ENCODE peak calls at places on chromosomes 16 and 17, in seven cellular contexts. Y, Q, H, D, Z, W and O are unnamed samples.

GRCh38 chr17:32697728-32698625 is 178.9 kb downstream of the MYO1D start:
- DNase-seq in Y (no peak), Q (no peak), H (no peak), D (no peak), Z (no peak), W (no peak), O (no peak)

GRCh38 chr16:27774779-27775178 is 224.8 kb downstream of the KATNIP start:
- DNase-seq in Y (no peak), Q (no peak), H (no peak), D (no peak), Z (no peak), W (no peak), O (no peak)

GRCh38 chr17:39666601-39667261 is 1.5 kb upstream of the PNMT start:
- DNase-seq in Y (peak), Q (peak), H (peak), D (no peak), Z (no peak), W (no peak), O (no peak)

GRCh38 chr16:27232061-27232841 is 28.9 kb downstream of the KDM8 start:
- DNase-seq in Y (peak), Q (no peak), H (peak), D (no peak), Z (no peak), W (no peak), O (no peak)

GRCh38 chr17:57158296-57158695 is 73.2 kb downstream of the AKAP1 start:
- DNase-seq in Y (no peak), Q (no peak), H (no peak), D (peak), Z (no peak), W (no peak), O (no peak)

GRCh38 chr17:41061969-41062368 is 2.1 kb upstream of the KRTAP2-3 start:
- DNase-seq in Y (no peak), Q (no peak), H (no peak), D (no peak), Z (peak), W (peak), O (peak)

GRCh38 chr17:73972901-73973300 is 230.6 kb upstream of the RPL38 start:
- DNase-seq in Y (no peak), Q (no peak), H (no peak), D (no peak), Z (no peak), W (no peak), O (no peak)

GRCh38 chr16:13186813-13187212 is 285.4 kb downstream of the SHISA9 start:
- DNase-seq in Y (no peak), Q (no peak), H (no peak), D (no peak), Z (no peak), W (no peak), O (no peak)

GRCh38 chr17:34827008-34827407 is 134.3 kb downstream of the CCT6B start:
- DNase-seq in Y (no peak), Q (no peak), H (no peak), D (peak), Z (no peak), W (no peak), O (no peak)

GRCh38 chr17:68533887-68534700 is 21.9 kb downstream of the PRKAR1A start:
- DNase-seq in Y (no peak), Q (no peak), H (no peak), D (no peak), Z (peak), W (peak), O (no peak)

GRCh38 chr16:3444032-3444388 is 530 bp downstream of the NAA60 start:
- DNase-seq in Y (no peak), Q (no peak), H (no peak), D (no peak), Z (peak), W (no peak), O (no peak)

GRCh38 chr17:10447035-10447931 is 22.1 kb downstream of the MYH4 start:
- DNase-seq in Y (no peak), Q (no peak), H (no peak), D (no peak), Z (no peak), W (no peak), O (no peak)

GRCh38 chr16:84673203-84673535 is 24.9 kb downstream of the KLHL36 start:
- DNase-seq in Y (no peak), Q (no peak), H (no peak), D (no peak), Z (no peak), W (no peak), O (no peak)

GRCh38 chr16:82703156-82703555 is 76.4 kb downstream of the CDH13 start:
- DNase-seq in Y (no peak), Q (no peak), H (no peak), D (no peak), Z (no peak), W (no peak), O (no peak)

GRCh38 chr17:44097110-44097810 is 26.2 kb downstream of the HDAC5 start:
- DNase-seq in Y (no peak), Q (peak), H (peak), D (no peak), Z (peak), W (peak), O (no peak)

GRCh38 chr17:27609606-27610303 is 21.2 kb upstream of the LGALS9 start:
- DNase-seq in Y (no peak), Q (no peak), H (peak), D (peak), Z (peak), W (no peak), O (peak)

GRCh38 chr17:40111221-40112128 is 10.3 kb upstream of the MSL1 start:
- DNase-seq in Y (peak), Q (peak), H (peak), D (peak), Z (peak), W (no peak), O (no peak)

GRCh38 chr16:49505556-49505955 is 132.0 kb downstream of the C16orf78 start:
- DNase-seq in Y (no peak), Q (no peak), H (peak), D (no peak), Z (no peak), W (no peak), O (no peak)

GRCh38 chr16:49441366-49441780 is 67.8 kb downstream of the C16orf78 start:
- DNase-seq in Y (no peak), Q (peak), H (peak), D (no peak), Z (no peak), W (no peak), O (no peak)

GRCh38 chr17:27471321-27472269 is 15.3 kb downstream of the KSR1 start:
- DNase-seq in Y (no peak), Q (no peak), H (no peak), D (no peak), Z (no peak), W (no peak), O (peak)

GRCh38 chr16:81921415-81921814 is 89.9 kb downstream of the SDR42E1 start:
- DNase-seq in Y (no peak), Q (no peak), H (no peak), D (no peak), Z (no peak), W (no peak), O (no peak)

GRCh38 chr16:87330646-87331045 is 13.5 kb upstream of the C16orf95 start:
- DNase-seq in Y (no peak), Q (no peak), H (no peak), D (no peak), Z (no peak), W (no peak), O (no peak)

GRCh38 chr17:2063306-2064146 is 8.6 kb downstream of the HIC1 start:
- DNase-seq in Y (no peak), Q (no peak), H (no peak), D (no peak), Z (no peak), W (no peak), O (no peak)

GRCh38 chr17:67602974-67603373 is 114.8 kb upstream of the NOL11 start:
- DNase-seq in Y (no peak), Q (no peak), H (no peak), D (no peak), Z (peak), W (no peak), O (no peak)

GRCh38 chr16:80084614-80085013 is 456.2 kb upstream of the DYNLRB2 start:
- DNase-seq in Y (peak), Q (peak), H (peak), D (peak), Z (peak), W (no peak), O (peak)

GRCh38 chr17:65388911-65389310 is 172.5 kb downstream of the AXIN2 start:
- DNase-seq in Y (no peak), Q (no peak), H (no peak), D (no peak), Z (no peak), W (peak), O (no peak)

GRCh38 chr16:23557779-23558330 is 328 bp downstream of the UBFD1 start:
- DNase-seq in Y (peak), Q (no peak), H (no peak), D (peak), Z (peak), W (no peak), O (no peak)

GRCh38 chr16:70778901-70779309 is 22.1 kb downstream of the VAC14 start:
- DNase-seq in Y (peak), Q (peak), H (no peak), D (peak), Z (peak), W (peak), O (no peak)

DNA sequence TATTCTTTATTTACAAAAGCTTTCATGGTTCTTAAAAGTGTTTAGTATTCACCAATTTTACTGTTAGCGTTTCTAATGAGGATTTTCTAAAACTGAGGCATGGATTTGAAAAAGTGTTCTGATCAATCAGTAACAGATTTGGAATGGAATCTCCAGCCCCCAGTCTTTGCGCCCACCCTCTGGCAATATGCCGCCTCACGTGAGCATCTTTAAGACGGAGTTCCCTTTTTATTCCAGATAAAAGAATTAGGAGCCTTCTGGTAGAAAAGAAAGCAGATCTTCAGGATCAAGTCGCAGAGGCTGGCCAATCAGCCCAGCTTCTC is 1.1 kb downstream of the TBC1D16 start:
- DNase-seq in Y (no peak), Q (no peak), H (peak), D (no peak), Z (no peak), W (no peak), O (no peak)
- H3K4me3 ChIP-seq in Y (peak), Q (peak), H (peak), D (peak), Z (peak), W (peak), O (peak)

DNA sequence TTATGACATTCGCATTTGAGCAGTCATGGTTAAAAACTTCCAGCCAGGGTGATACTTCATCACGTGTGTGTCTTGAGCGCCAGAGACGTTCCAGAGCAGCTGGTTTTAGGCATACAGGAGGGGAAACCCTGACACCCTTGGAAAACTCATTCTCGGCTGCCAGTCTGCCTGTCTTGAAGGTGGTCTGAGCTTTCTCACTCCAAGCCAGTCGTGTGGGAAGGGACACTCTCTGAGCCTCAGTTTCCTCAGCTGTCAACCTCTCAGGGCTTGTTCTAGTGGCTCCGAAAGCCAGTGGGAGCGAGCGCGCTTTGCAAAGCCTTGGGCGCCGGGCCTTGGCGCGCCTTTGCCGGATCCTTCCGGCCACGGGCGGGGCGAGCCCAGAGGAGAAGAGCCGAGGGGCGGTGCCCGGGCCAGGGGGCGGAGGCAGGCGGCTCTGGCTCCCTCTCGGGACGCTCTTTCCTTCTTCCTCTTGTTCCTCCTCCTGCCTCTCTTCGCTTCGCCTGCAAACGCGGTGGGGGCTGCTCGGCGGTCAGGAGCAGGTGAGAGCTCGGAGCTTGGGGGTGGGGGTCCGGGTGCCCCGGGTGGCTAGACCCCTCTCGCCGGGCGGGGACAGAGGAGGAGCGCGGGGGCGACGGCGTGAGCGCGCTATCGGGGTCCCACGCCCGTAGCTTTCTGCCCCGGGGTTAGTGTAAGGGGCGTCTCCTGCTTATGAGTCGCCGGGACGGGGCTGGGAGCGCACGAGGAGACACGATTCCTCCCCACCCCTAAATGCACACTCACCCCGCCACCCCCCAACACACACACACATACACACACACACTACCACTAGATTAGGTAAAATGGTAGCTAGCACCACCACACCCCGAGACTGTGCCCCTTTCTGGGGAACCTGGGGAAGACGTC is at the start of gene LDAF1:
- DNase-seq in Y (no peak), Q (peak), H (peak), D (peak), Z (peak), W (no peak), O (no peak)
- TF ChIP-seq CTCF in Y (no peak), Q (peak), H (no peak), D (no peak), Z (no peak), W (peak), O (no peak)

DNA sequence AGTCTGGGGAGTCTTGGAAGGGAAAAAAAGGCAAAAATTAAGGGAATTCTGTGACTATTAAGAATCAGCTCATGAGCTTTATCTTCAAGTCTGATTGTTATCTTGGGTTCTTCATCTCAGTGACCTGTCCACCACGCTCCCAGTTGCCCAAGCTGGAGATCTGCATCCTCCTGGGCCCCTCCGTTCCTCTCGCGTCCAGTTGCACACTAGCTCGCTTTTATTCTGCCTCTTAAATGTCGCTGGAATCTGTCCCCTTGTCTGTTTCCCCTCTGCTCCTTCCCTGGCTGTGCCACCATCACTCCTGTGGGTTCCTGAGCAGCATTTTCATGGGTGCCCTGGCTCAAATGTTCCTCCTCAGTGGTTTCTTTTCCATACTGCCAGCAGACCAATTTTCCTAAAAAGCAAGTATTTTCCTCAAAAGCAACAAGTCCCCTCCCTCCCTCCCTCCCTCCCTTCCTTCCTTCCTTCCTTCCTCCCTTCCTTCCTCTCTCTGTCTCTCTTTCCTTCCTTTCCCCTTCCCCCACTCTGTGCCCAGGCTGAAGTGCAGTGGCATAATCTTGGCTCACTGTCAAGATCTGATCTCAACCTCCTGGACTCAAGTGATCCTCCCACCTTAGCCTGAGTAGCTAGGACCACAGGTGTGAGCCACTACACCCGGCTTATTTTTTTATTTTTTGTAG is 1.4 kb downstream of the ENDOV start:
- DNase-seq in Y (no peak), Q (no peak), H (no peak), D (no peak), Z (no peak), W (no peak), O (no peak)
- H3K4me3 ChIP-seq in Y (peak), Q (peak), H (peak), D (peak), Z (peak), W (peak), O (peak)

GRCh38 chr16:88843256-88843655 is 13.5 kb downstream of the GALNS start:
- DNase-seq in Y (no peak), Q (no peak), H (no peak), D (no peak), Z (no peak), W (no peak), O (no peak)

GRCh38 chr16:88842308-88842756 is 14.4 kb downstream of the GALNS start:
- DNase-seq in Y (no peak), Q (no peak), H (no peak), D (no peak), Z (no peak), W (no peak), O (no peak)

GRCh38 chr16:88846088-88846487 is 10.7 kb downstream of the GALNS start:
- DNase-seq in Y (no peak), Q (no peak), H (no peak), D (no peak), Z (no peak), W (no peak), O (no peak)

GRCh38 chr16:88842806-88843205 is 13.9 kb downstream of the GALNS start:
- DNase-seq in Y (no peak), Q (no peak), H (no peak), D (no peak), Z (no peak), W (no peak), O (no peak)

GRCh38 chr16:88844412-88845118 is 12.2 kb downstream of the GALNS start:
- DNase-seq in Y (no peak), Q (no peak), H (no peak), D (no peak), Z (no peak), W (no peak), O (no peak)
- TF ChIP-seq CTCF in Y (no peak), Q (no peak), H (no peak), D (no peak), Z (peak), W (no peak), O (peak)

GRCh38 chr16:89923640-89924297 is 627 bp downstream of the TUBB3 start:
- DNase-seq in Y (no peak), Q (no peak), H (no peak), D (no peak), Z (no peak), W (no peak), O (no peak)
- H3K4me3 ChIP-seq in Y (peak), Q (peak), H (peak), D (peak), Z (peak), W (peak), O (peak)

GRCh38 chr17:9256944-9257629 is 235.8 kb downstream of the NTN1 start:
- DNase-seq in Y (no peak), Q (no peak), H (no peak), D (no peak), Z (no peak), W (peak), O (no peak)

GRCh38 chr17:9256361-9256943 is 235.1 kb downstream of the NTN1 start:
- DNase-seq in Y (no peak), Q (no peak), H (no peak), D (no peak), Z (no peak), W (no peak), O (no peak)

GRCh38 chr17:9253308-9253707 is 232.0 kb downstream of the NTN1 start:
- DNase-seq in Y (no peak), Q (no peak), H (no peak), D (no peak), Z (no peak), W (no peak), O (no peak)

GRCh38 chr17:9254841-9255240 is 233.5 kb downstream of the NTN1 start:
- DNase-seq in Y (no peak), Q (no peak), H (no peak), D (no peak), Z (no peak), W (no peak), O (no peak)

DNA sequence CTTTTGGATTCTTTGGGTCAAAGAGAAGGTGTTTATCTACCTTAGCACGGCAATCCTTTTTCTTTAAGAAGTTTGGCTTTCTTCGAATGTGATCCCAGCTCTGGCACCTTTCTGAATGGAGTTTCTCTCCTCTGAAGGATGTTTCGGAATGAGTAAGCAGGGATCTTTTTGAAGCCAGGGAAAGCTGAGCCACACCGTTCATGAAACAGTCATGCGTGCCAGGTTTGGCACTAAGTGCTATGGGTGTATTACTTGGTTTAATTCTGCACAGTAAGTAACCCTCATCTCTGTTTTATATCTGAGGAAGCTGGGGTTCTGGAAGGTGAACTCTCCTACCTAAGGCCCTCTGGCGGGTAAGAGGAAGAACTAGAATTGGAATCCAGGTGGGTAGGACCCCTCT is 234.5 kb downstream of the NTN1 start:
- DNase-seq in Y (no peak), Q (no peak), H (no peak), D (no peak), Z (no peak), W (no peak), O (no peak)
- TF ChIP-seq CTCF in Y (no peak), Q (no peak), H (no peak), D (no peak), Z (no peak), W (no peak), O (no peak)

DNA sequence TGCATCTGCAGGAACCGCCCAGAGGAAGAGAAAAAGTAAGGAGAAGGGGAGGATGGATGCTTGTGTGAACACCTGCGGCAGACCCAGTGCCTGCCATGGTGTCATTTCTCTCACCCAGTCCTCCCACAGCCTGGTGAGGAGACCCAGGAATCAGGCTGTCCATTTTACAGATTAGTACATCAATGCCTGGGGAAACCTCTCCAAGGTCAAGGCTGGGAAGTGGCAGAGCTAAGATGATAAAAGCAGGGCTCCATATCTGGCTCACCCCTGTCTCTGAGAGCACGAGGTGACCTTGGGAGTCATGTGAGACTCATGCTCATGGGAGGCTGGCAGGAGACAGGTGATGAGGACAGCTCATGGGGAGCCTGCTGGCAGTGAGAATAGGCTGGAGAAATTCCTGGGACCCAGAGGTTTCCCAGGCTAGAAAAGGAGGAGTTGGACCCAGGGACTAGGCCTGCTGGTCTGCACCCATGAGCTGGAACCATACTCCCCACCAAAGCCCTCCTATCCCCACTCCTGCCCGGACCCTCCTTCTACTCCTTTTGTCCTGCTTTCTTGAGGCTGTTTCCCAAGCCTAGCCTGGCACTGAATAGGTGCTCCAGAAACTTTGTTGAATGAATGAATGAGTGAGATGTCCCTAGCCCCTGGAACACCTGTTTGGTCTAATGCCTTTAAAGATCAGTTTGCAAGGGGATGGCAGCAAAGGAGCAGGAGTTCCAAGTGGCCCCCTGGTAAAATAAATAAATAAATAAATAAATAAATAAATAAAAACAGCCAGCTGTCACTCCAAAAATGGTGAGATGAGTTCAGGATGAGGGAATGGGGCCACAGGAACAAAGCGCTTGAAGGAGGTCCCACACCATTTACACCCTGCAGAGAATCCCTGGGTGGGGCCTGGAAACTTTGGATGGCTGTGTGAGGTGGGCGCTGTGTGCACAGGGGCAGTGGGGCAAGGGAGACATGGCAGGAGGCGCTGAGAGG is 1.6 kb downstream of the ZNF629 start:
- DNase-seq in Y (no peak), Q (no peak), H (no peak), D (no peak), Z (no peak), W (no peak), O (no peak)
- H3K4me3 ChIP-seq in Y (peak), Q (peak), H (no peak), D (no peak), Z (peak), W (peak), O (peak)